ENCODE peak calls at places on chromosomes 1 and 21, in six cellular contexts. C, T, X, I, G and Y are unnamed samples.

GRCh38 chr1:111990878-111991760 is 1.7 kb upstream of the KCND3 start:
- DNase-seq in C (peak; percentile 20), T (peak; percentile 16), X (no peak), I (peak; percentile 55), G (peak; percentile 87), Y (peak; percentile 4)

GRCh38 chr21:44455524-44456206 is 355 bp downstream of the LRRC3 start:
- DNase-seq in C (peak; percentile 33), T (peak; percentile 28), X (no peak), I (peak; percentile 49), G (no peak), Y (no peak)

GRCh38 chr1:99648107-99648506 is 2.2 kb downstream of the PALMD start:
- DNase-seq in C (no peak), T (no peak), X (no peak), I (peak; percentile 59), G (no peak), Y (no peak)

GRCh38 chr21:41706678-41707077 is 60.2 kb downstream of the RIPK4 start:
- DNase-seq in C (peak; percentile 19), T (no peak), X (no peak), I (no peak), G (no peak), Y (peak; percentile 80)

GRCh38 chr21:33268392-33268735 is 2.2 kb downstream of the IL10RB start:
- DNase-seq in C (no peak), T (no peak), X (no peak), I (no peak), G (no peak), Y (no peak)

GRCh38 chr1:207088731-207089626 is at the start of gene C4BPB:
- DNase-seq in C (no peak), T (no peak), X (no peak), I (peak; percentile 54), G (peak; percentile 4), Y (peak; percentile 29)

GRCh38 chr1:101257500-101258325 is 20.9 kb downstream of the S1PR1 start:
- DNase-seq in C (no peak), T (no peak), X (no peak), I (no peak), G (no peak), Y (peak; percentile 72)

GRCh38 chr21:34535886-34536285 is 23.9 kb upstream of the KCNE1 start:
- DNase-seq in C (no peak), T (no peak), X (no peak), I (no peak), G (no peak), Y (no peak)

GRCh38 chr1:173477286-173478098 is at the start of gene PRDX6:
- DNase-seq in C (peak; percentile 41), T (peak; percentile 72), X (peak; percentile 52), I (peak; percentile 59), G (peak; percentile 91), Y (peak; percentile 58)

GRCh38 chr1:27527223-27527856 is 37.4 kb upstream of the WASF2 start:
- DNase-seq in C (no peak), T (peak; percentile 33), X (peak; percentile 56), I (no peak), G (peak; percentile 94), Y (no peak)

GRCh38 chr21:34582506-34583150 is 32.3 kb downstream of the RCAN1 start:
- DNase-seq in C (peak; percentile 60), T (peak; percentile 9), X (no peak), I (peak; percentile 34), G (peak; percentile 48), Y (no peak)

GRCh38 chr21:45306832-45307571 is 19.3 kb upstream of the POFUT2 start:
- DNase-seq in C (peak; percentile 93), T (peak; percentile 69), X (peak; percentile 87), I (peak; percentile 68), G (no peak), Y (no peak)